ENCODE peak calls at places on chromosome 17, in five cellular contexts. G is AG10803; C is progenitor cell of endocrine pancreas; I is CD4-positive, alpha-beta memory T cell; U is SHP77. F is an unnamed sample.

GRCh38 chr17:37813753-37814152 is 68.9 kb upstream of the HNF1B start:
- DNase-seq in G (peak; percentile 95), C (no peak), I (no peak), U (no peak), F (no peak)

GRCh38 chr17:73797594-73798110 is 153.4 kb upstream of the SDK2 start:
- DNase-seq in G (no peak), C (no peak), I (no peak), U (no peak), F (no peak)

GRCh38 chr17:560379-560935 is 154.2 kb downstream of the VPS53 start:
- DNase-seq in G (no peak), C (no peak), I (no peak), U (no peak), F (no peak)

GRCh38 chr17:50972579-50972978 is 106.4 kb upstream of the TOB1 start:
- DNase-seq in G (no peak), C (no peak), I (no peak), U (no peak), F (no peak)

GRCh38 chr17:12736526-12736925 is 52.8 kb upstream of the ARHGAP44 start:
- DNase-seq in G (no peak), C (no peak), I (no peak), U (no peak), F (no peak)

GRCh38 chr17:51000835-51001638 is 119.6 kb downstream of the SPAG9 start:
- DNase-seq in G (peak; percentile 77), C (no peak), I (no peak), U (peak; percentile 55), F (peak; percentile 26)

GRCh38 chr17:78137392-78138203 is 7.0 kb downstream of the TMC8 start:
- DNase-seq in G (no peak), C (no peak), I (peak; percentile 75), U (no peak), F (no peak)

GRCh38 chr17:69485901-69486643 is 71.6 kb downstream of the MAP2K6 start:
- DNase-seq in G (peak; percentile 6), C (no peak), I (no peak), U (no peak), F (no peak)

GRCh38 chr17:151886-152859 is 14.8 kb downstream of the SCGB1C2 start:
- DNase-seq in G (no peak), C (no peak), I (no peak), U (no peak), F (no peak)

GRCh38 chr17:32488604-32489180 is 1.9 kb downstream of the CDK5R1 start:
- DNase-seq in G (no peak), C (no peak), I (no peak), U (no peak), F (no peak)

GRCh38 chr17:50414808-50415207 is 11.2 kb upstream of the ACSF2 start:
- DNase-seq in G (no peak), C (no peak), I (no peak), U (no peak), F (no peak)

GRCh38 chr17:32875904-32876413 is 965 bp downstream of the MYO1D start:
- DNase-seq in G (peak; percentile 45), C (no peak), I (no peak), U (no peak), F (no peak)

GRCh38 chr17:49387374-49388289 is 25.6 kb upstream of the ZNF652 start:
- DNase-seq in G (no peak), C (no peak), I (no peak), U (no peak), F (no peak)

GRCh38 chr17:47776330-47777197 is 43.5 kb downstream of the TBX21 start:
- DNase-seq in G (peak; percentile 46), C (no peak), I (peak; percentile 48), U (peak; percentile 40), F (no peak)

GRCh38 chr17:67105213-67105612 is 60.9 kb downstream of the CACNG1 start:
- DNase-seq in G (peak; percentile 83), C (no peak), I (no peak), U (no peak), F (no peak)

GRCh38 chr17:30550512-30551273 is 73.5 kb downstream of the GOSR1 start:
- DNase-seq in G (peak; percentile 13), C (no peak), I (no peak), U (no peak), F (peak; percentile 66)

GRCh38 chr17:72297326-72298115 is 176.7 kb downstream of the SOX9 start:
- DNase-seq in G (peak; percentile 21), C (no peak), I (no peak), U (no peak), F (no peak)

GRCh38 chr17:79832211-79833109 is 6.8 kb downstream of the CBX4 start:
- DNase-seq in G (no peak), C (no peak), I (no peak), U (no peak), F (no peak)

GRCh38 chr17:79951361-79952264 is 84.1 kb downstream of the TBC1D16 start:
- DNase-seq in G (peak; percentile 82), C (no peak), I (no peak), U (no peak), F (no peak)

GRCh38 chr17:80890551-80890930 is 101.1 kb upstream of the CHMP6 start:
- DNase-seq in G (no peak), C (no peak), I (no peak), U (no peak), F (no peak)

GRCh38 chr17:72362466-72363335 is 241.9 kb downstream of the SOX9 start:
- DNase-seq in G (peak; percentile 76), C (no peak), I (no peak), U (no peak), F (no peak)

GRCh38 chr17:29091591-29092291 is 48.8 kb downstream of the PIPOX start:
- DNase-seq in G (no peak), C (no peak), I (no peak), U (peak; percentile 75), F (no peak)

GRCh38 chr17:27651411-27652345 is 20.7 kb downstream of the LGALS9 start:
- DNase-seq in G (peak; percentile 19), C (peak; percentile 53), I (peak; percentile 51), U (peak; percentile 13), F (no peak)

GRCh38 chr17:76080207-76080933 is 1.4 kb downstream of the ZACN start:
- DNase-seq in G (no peak), C (no peak), I (no peak), U (no peak), F (no peak)

GRCh38 chr17:17320188-17320910 is 17.2 kb downstream of the NT5M start:
- DNase-seq in G (no peak), C (no peak), I (no peak), U (no peak), F (no peak)

GRCh38 chr17:34377078-34377823 is 14.2 kb upstream of the CCL1 start:
- DNase-seq in G (no peak), C (no peak), I (no peak), U (no peak), F (no peak)

GRCh38 chr17:74663566-74663965 is 40.0 kb upstream of the CD300E start:
- DNase-seq in G (peak; percentile 3), C (no peak), I (no peak), U (no peak), F (no peak)

GRCh38 chr17:10469459-10469858 is at the start of gene MYH4:
- DNase-seq in G (no peak), C (no peak), I (no peak), U (no peak), F (no peak)

F was measured in GM06990.